ENCODE peak calls at places on chromosome 17, in four cellular contexts. J, T, I and U are unnamed samples.

GRCh38 chr17:76940738-76941350 is 72.6 kb downstream of the MGAT5B start:
- DNase-seq in J (peak; percentile 4), T (no peak), I (no peak), U (no peak)

GRCh38 chr17:40810505-40810904 is 10.7 kb upstream of the KRT28 start:
- DNase-seq in J (no peak), T (no peak), I (no peak), U (no peak)

GRCh38 chr17:19880393-19880792 is 12.7 kb upstream of the ULK2 start:
- DNase-seq in J (no peak), T (no peak), I (no peak), U (no peak)

GRCh38 chr17:888998-889401 is 90.6 kb downstream of the NXN start:
- DNase-seq in J (no peak), T (no peak), I (no peak), U (peak; percentile 100)

GRCh38 chr17:62935481-62935880 is 30.6 kb upstream of the TANC2 start:
- DNase-seq in J (no peak), T (no peak), I (no peak), U (no peak)

GRCh38 chr17:39462644-39463375 is 1.5 kb downstream of the CDK12 start:
- DNase-seq in J (peak; percentile 18), T (no peak), I (no peak), U (no peak)

GRCh38 chr17:59786536-59787319 is 79.3 kb downstream of the VMP1 start:
- DNase-seq in J (peak; percentile 100), T (peak; percentile 97), I (peak; percentile 100), U (peak; percentile 61)

GRCh38 chr17:47288531-47289116 is 35.0 kb downstream of the ITGB3 start:
- DNase-seq in J (peak; percentile 53), T (no peak), I (no peak), U (no peak)

GRCh38 chr17:35630530-35631148 is 43.5 kb downstream of the AP2B1 start:
- DNase-seq in J (peak; percentile 49), T (no peak), I (peak; percentile 64), U (no peak)

GRCh38 chr17:19364699-19365498 is 2.4 kb upstream of the B9D1 start:
- DNase-seq in J (no peak), T (no peak), I (no peak), U (no peak)

GRCh38 chr17:511001-511690 is 158.5 kb upstream of the RPH3AL start:
- DNase-seq in J (peak; percentile 35), T (no peak), I (no peak), U (no peak)

GRCh38 chr17:41324180-41325075 is 8.9 kb upstream of the KRTAP17-1 start:
- DNase-seq in J (peak; percentile 37), T (peak; percentile 95), I (no peak), U (no peak)

GRCh38 chr17:70041061-70041460 is 34.0 kb upstream of the KCNJ16 start:
- DNase-seq in J (no peak), T (no peak), I (no peak), U (no peak)

GRCh38 chr17:59287452-59287851 is 44.0 kb upstream of the YPEL2 start:
- DNase-seq in J (peak; percentile 12), T (no peak), I (no peak), U (no peak)

GRCh38 chr17:81223758-81224122 is 975 bp upstream of the CEP131 start:
- DNase-seq in J (no peak), T (no peak), I (no peak), U (no peak)
- H3K4me3 ChIP-seq in J (peak overlapping the region; percentile 60), T (peak overlapping the region; percentile 76), I (peak overlapping the region; percentile 46), U (no peak overlapping the region)

DNA sequence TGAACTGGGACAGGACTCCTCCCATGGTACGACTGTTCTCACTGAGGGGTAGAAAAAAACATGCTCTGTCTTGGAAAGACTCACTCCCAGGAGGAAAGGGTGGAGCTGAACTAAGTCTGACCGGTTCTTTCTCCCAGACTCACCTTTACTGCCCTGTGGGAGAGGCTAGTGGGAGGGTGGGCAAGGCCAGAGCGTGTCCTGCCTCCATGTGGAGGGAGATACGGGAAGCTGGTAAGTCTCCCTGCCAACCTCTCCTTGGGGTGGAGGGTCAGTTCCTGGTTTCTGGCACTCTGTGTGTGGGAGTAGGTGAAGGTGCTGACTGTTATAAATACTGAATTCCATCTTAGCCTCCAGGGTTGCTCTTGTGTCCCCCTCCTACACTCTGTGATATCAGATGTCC is 26.8 kb upstream of the FAM20A start:
- DNase-seq in J (no peak), T (no peak), I (no peak), U (no peak)
- H3K4me3 ChIP-seq in J (no peak overlapping the region), T (no peak overlapping the region), I (no peak overlapping the region), U (no peak overlapping the region)

DNA sequence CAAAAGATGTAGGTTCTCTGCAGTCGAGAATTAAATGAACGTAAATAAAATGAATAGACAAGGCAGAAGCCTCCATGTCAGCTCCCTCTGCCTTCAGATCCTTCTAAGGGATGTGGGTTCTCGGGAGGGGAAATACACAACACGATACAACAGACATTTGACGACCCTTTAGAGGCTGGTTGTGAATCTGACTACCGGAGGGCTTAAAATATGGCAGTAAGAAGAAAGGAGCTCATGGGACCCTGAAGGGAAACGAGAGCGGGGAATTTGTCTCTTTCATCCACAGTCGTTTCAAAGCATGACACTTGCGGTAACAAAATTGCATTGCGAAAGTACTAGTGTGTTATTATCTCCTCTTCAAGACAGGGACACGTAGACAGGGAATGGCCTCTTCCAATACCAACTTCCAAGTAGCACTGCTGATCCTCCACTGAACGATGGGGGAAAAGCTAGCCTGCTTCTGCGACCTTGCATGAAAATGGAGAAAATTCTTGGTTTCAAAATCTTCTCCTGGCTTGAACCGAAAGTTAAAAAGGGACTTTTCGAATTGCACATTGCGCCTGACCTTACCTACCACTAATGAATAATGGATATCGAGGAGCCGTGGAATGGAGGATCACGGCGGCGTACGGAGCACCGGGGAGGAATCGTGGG is 1.2 kb upstream of the TNRC6C start:
- DNase-seq in J (peak; percentile 35), T (no peak), I (no peak), U (peak; percentile 67)
- H3K4me3 ChIP-seq in J (peak overlapping the region; percentile 70), T (peak overlapping the region; percentile 80), I (peak overlapping the region; percentile 57), U (peak overlapping the region; percentile 72)

GRCh38 chr17:4901108-4901647 is 1.7 kb downstream of the CHRNE start:
- DNase-seq in J (no peak), T (no peak), I (no peak), U (no peak)
- H3K4me3 ChIP-seq in J (peak overlapping the region; percentile 20), T (peak overlapping the region; percentile 56), I (no peak overlapping the region), U (no peak overlapping the region)

GRCh38 chr17:42853597-42853967 is 2.6 kb downstream of the AOC3 start:
- DNase-seq in J (no peak), T (no peak), I (no peak), U (no peak)
- H3K4me3 ChIP-seq in J (no peak overlapping the region), T (peak overlapping the region; percentile 44), I (no peak overlapping the region), U (no peak overlapping the region)